ENCODE peak calls at places on chromosomes 5 and 9, in seven cellular contexts. B, R, V, K, X, A and F are unnamed samples.

GRCh38 chr5:1161108-1161831 is 40.1 kb upstream of the SLC6A19 start:
- DNase-seq in B (no peak), R (no peak), V (no peak), K (no peak), X (peak; percentile 46), A (no peak), F (no peak)

GRCh38 chr5:150230842-150231241 is 41.0 kb downstream of the SLC6A7 start:
- DNase-seq in B (no peak), R (no peak), V (no peak), K (no peak), X (no peak), A (no peak), F (no peak)

GRCh38 chr5:164184158-164184557 is 678.7 kb downstream of the MAT2B start:
- DNase-seq in B (no peak), R (no peak), V (no peak), K (no peak), X (no peak), A (no peak), F (no peak)

GRCh38 chr5:135851907-135852805 is 17.7 kb downstream of the SLC25A48 start:
- DNase-seq in B (no peak), R (no peak), V (no peak), K (no peak), X (no peak), A (no peak), F (no peak)

GRCh38 chr5:77418162-77418561 is 74.0 kb downstream of the WDR41 start:
- DNase-seq in B (no peak), R (no peak), V (no peak), K (no peak), X (no peak), A (no peak), F (no peak)

GRCh38 chr5:146805099-146805498 is 73.5 kb downstream of the PPP2R2B start:
- DNase-seq in B (peak; percentile 32), R (no peak), V (no peak), K (no peak), X (no peak), A (no peak), F (peak; percentile 16)

GRCh38 chr5:86526811-86527348 is 90.9 kb upstream of the COX7C start:
- DNase-seq in B (no peak), R (no peak), V (no peak), K (no peak), X (no peak), A (no peak), F (no peak)

GRCh38 chr9:95462419-95463121 is 54.2 kb downstream of the PTCH1 start:
- DNase-seq in B (peak; percentile 13), R (peak; percentile 67), V (no peak), K (peak; percentile 78), X (peak; percentile 83), A (peak; percentile 3), F (peak; percentile 93)

GRCh38 chr9:89460551-89460950 is 37.4 kb downstream of the SEMA4D start:
- DNase-seq in B (no peak), R (no peak), V (no peak), K (no peak), X (no peak), A (no peak), F (no peak)

GRCh38 chr9:129665008-129665771 is at the start of gene PRRX2:
- DNase-seq in B (no peak), R (no peak), V (peak; percentile 43), K (peak; percentile 58), X (no peak), A (no peak), F (no peak)

GRCh38 chr9:87663556-87663955 is 62.4 kb upstream of the CTSL start:
- DNase-seq in B (no peak), R (no peak), V (no peak), K (no peak), X (no peak), A (no peak), F (no peak)

GRCh38 chr9:136157477-136158265 is 39.0 kb upstream of the TMEM250 start:
- DNase-seq in B (no peak), R (no peak), V (no peak), K (no peak), X (no peak), A (no peak), F (no peak)

GRCh38 chr9:4292781-4293180 is 7.1 kb downstream of the GLIS3 start:
- DNase-seq in B (no peak), R (no peak), V (no peak), K (no peak), X (no peak), A (no peak), F (peak; percentile 18)

GRCh38 chr5:53109436-53110127 is at the start of gene MOCS2:
- DNase-seq in B (peak; percentile 81), R (peak; percentile 80), V (peak; percentile 97), K (peak; percentile 92), X (peak; percentile 73), A (peak; percentile 66), F (peak; percentile 85)

GRCh38 chr9:101465330-101465915 is 29.8 kb upstream of the ALDOB start:
- DNase-seq in B (no peak), R (no peak), V (peak; percentile 14), K (no peak), X (no peak), A (peak; percentile 56), F (peak; percentile 89)

GRCh38 chr5:93894471-93895354 is 153.3 kb upstream of the POU5F2 start:
- DNase-seq in B (no peak), R (no peak), V (no peak), K (no peak), X (no peak), A (no peak), F (peak; percentile 9)

GRCh38 chr9:70574222-70574837 is 159.9 kb upstream of the KLF9 start:
- DNase-seq in B (no peak), R (no peak), V (no peak), K (no peak), X (peak; percentile 66), A (no peak), F (no peak)

GRCh38 chr5:8491254-8491653 is 622.3 kb downstream of the MTRR start:
- DNase-seq in B (no peak), R (no peak), V (no peak), K (no peak), X (no peak), A (no peak), F (no peak)

GRCh38 chr9:102398205-102398604 is 596.9 kb upstream of the CYLC2 start:
- DNase-seq in B (no peak), R (no peak), V (no peak), K (no peak), X (no peak), A (no peak), F (no peak)

GRCh38 chr9:79023134-79023577 is 548.6 kb upstream of the TLE4 start:
- DNase-seq in B (no peak), R (no peak), V (peak; percentile 48), K (no peak), X (no peak), A (no peak), F (peak; percentile 65)

GRCh38 chr5:104347119-104347708 is 784.6 kb upstream of the NUDT12 start:
- DNase-seq in B (no peak), R (no peak), V (no peak), K (no peak), X (no peak), A (no peak), F (peak; percentile 58)

GRCh38 chr9:89455356-89455824 is 42.5 kb downstream of the SEMA4D start:
- DNase-seq in B (no peak), R (no peak), V (no peak), K (no peak), X (no peak), A (no peak), F (no peak)

GRCh38 chr9:94783928-94784327 is 57.4 kb downstream of the AOPEP start:
- DNase-seq in B (no peak), R (no peak), V (no peak), K (no peak), X (no peak), A (no peak), F (no peak)

GRCh38 chr9:90099262-90099982 is 494.6 kb downstream of the GADD45G start:
- DNase-seq in B (no peak), R (no peak), V (no peak), K (no peak), X (peak; percentile 55), A (no peak), F (peak; percentile 13)

GRCh38 chr9:16092627-16093091 is 539.8 kb downstream of the CCDC171 start:
- DNase-seq in B (no peak), R (no peak), V (no peak), K (no peak), X (no peak), A (no peak), F (no peak)

GRCh38 chr5:106639488-106639887 is 1031.2 kb downstream of the EFNA5 start:
- DNase-seq in B (no peak), R (no peak), V (no peak), K (no peak), X (no peak), A (no peak), F (no peak)

GRCh38 chr5:1926471-1927341 is 44.0 kb upstream of the IRX4 start:
- DNase-seq in B (no peak), R (no peak), V (no peak), K (no peak), X (no peak), A (no peak), F (no peak)

GRCh38 chr5:67190443-67190842 is 6.2 kb downstream of the CD180 start:
- DNase-seq in B (no peak), R (no peak), V (no peak), K (no peak), X (no peak), A (no peak), F (no peak)

GRCh38 chr5:122615832-122616231 is 159.0 kb upstream of the SNX2 start:
- DNase-seq in B (no peak), R (no peak), V (no peak), K (no peak), X (no peak), A (no peak), F (no peak)

GRCh38 chr9:112846528-112847488 is 43.9 kb downstream of the SLC46A2 start:
- DNase-seq in B (no peak), R (no peak), V (no peak), K (no peak), X (no peak), A (no peak), F (no peak)

GRCh38 chr5:143229426-143229895 is 174.0 kb downstream of the NR3C1 start:
- DNase-seq in B (no peak), R (no peak), V (no peak), K (no peak), X (no peak), A (no peak), F (no peak)